ENCODE peak calls at places on chromosomes 2 and 18, in six cellular contexts. P, V, G, T, D and I are unnamed samples.

GRCh38 chr2:165758276-165758675 is 35.8 kb downstream of the GALNT3 start:
- DNase-seq in P (no peak), V (no peak), G (no peak), T (no peak), D (no peak), I (no peak)

GRCh38 chr2:167132066-167132465 is 243.8 kb downstream of the XIRP2 start:
- DNase-seq in P (no peak), V (no peak), G (no peak), T (no peak), D (no peak), I (no peak)

GRCh38 chr2:239768031-239768800 is 256.9 kb downstream of the NDUFA10 start:
- DNase-seq in P (no peak), V (no peak), G (no peak), T (no peak), D (no peak), I (no peak)

GRCh38 chr18:2919600-2919999 is 72.8 kb downstream of the EMILIN2 start:
- DNase-seq in P (no peak), V (no peak), G (no peak), T (no peak), D (no peak), I (no peak)

GRCh38 chr18:75162467-75162866 is 46.5 kb downstream of the PTGR3 start:
- DNase-seq in P (peak), V (peak), G (no peak), T (peak), D (no peak), I (peak)

GRCh38 chr2:162773352-162773751 is 65.2 kb downstream of the KCNH7 start:
- DNase-seq in P (no peak), V (no peak), G (no peak), T (no peak), D (no peak), I (no peak)

GRCh38 chr2:196040218-196040617 is 28.4 kb downstream of the DNAH7 start:
- DNase-seq in P (no peak), V (peak), G (no peak), T (no peak), D (no peak), I (no peak)

GRCh38 chr18:57797209-57797651 is 5.9 kb downstream of the ATP8B1 start:
- DNase-seq in P (no peak), V (no peak), G (no peak), T (no peak), D (no peak), I (no peak)

GRCh38 chr2:15149063-15149462 is 412.1 kb downstream of the NBAS start:
- DNase-seq in P (no peak), V (no peak), G (no peak), T (no peak), D (no peak), I (no peak)

GRCh38 chr2:130264501-130264900 is 66.3 kb upstream of the TUBA3E start:
- DNase-seq in P (no peak), V (no peak), G (no peak), T (no peak), D (no peak), I (no peak)

GRCh38 chr2:28958689-28959088 is 22.4 kb upstream of the TOGARAM2 start:
- DNase-seq in P (peak), V (peak), G (peak), T (peak), D (peak), I (peak)

GRCh38 chr2:45029215-45029614 is 20.0 kb upstream of the SIX2 start:
- DNase-seq in P (no peak), V (no peak), G (no peak), T (no peak), D (no peak), I (no peak)

GRCh38 chr2:88350641-88351601 is 101.6 kb downstream of the FOXI3 start:
- DNase-seq in P (peak), V (no peak), G (no peak), T (peak), D (no peak), I (peak)

GRCh38 chr2:240136671-240137292 is 677 bp upstream of the COPS9 start:
- DNase-seq in P (no peak), V (no peak), G (no peak), T (no peak), D (no peak), I (no peak)

GRCh38 chr2:182103531-182103930 is 117.9 kb downstream of the PPP1R1C start:
- DNase-seq in P (peak), V (no peak), G (no peak), T (no peak), D (no peak), I (no peak)

GRCh38 chr2:239021651-239022436 is 174.0 kb downstream of the TWIST2 start:
- DNase-seq in P (no peak), V (no peak), G (no peak), T (no peak), D (no peak), I (no peak)

GRCh38 chr2:171523339-171523931 is 1.2 kb downstream of the CYBRD1 start:
- DNase-seq in P (peak), V (peak), G (no peak), T (peak), D (no peak), I (peak)

GRCh38 chr2:118836411-118836930 is 11.0 kb downstream of the EN1 start:
- DNase-seq in P (no peak), V (no peak), G (no peak), T (no peak), D (no peak), I (no peak)
- H3K4me3 ChIP-seq in P (no peak), V (peak), G (no peak), T (no peak), D (no peak), I (no peak)

DNA sequence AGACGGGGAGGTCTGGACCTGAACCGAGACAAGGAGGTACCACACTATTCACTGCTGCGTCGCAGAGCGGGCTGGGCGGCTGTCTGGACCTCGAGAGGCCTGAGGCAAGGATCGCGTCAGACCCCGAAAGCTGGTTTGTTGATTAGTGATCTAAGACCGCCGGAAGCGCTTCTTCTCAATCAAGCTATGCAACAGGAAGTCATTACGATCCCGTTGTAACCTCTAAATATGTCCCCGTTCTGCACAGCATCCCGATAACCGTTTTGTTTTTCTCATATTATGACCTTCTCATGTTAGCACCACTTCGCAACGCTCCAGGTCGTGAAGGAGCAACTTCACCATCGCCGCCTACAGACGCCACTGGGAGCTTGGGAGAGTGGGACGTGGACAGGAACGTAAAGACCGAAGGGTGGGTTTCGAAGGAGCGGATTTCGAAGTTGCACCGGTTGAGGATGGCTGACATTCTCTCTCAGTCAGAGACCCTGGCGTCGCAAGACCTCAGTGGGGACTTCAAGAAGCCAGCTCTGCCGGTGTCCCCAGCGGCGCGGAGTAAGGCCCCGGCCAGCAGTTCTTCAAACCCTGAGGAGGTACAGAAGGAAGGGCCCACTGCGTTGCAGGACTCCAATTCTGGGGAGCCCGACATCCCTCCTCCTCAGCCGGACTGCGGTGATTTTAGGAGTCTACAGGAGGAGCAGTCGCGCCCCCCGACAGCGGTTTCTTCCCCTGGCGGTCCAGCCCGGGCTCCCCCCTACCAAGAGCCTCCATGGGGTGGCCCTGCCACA is at the start of the genes SLC4A1AP and SUPT7L:
- DNase-seq in P (peak), V (peak), G (peak), T (peak), D (peak), I (peak)
- TF ChIP-seq CTCF in P (peak), V (no peak), G (no peak), T (peak), D (peak), I (no peak)

DNA sequence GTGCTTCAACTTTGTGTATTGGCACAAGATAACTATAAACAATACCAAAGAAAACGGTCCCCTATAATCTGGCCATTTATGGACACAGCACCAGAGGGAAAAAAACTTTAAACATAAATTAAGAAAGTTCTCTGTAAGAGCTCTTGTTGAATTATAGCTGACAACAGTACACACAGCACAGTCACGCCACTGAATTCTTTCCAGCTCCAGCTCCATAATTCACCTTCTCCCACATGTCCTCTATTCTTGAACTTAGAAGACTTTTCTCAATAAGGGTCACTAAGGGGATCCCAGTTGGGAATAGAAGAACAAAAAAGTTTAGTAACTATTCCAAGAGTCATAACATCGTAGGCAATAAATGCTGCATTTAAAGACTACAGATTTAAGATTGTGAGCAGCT is 124.6 kb upstream of the CYP1B1 start:
- DNase-seq in P (no peak), V (no peak), G (no peak), T (no peak), D (no peak), I (no peak)
- H3K4me3 ChIP-seq in P (no peak), V (no peak), G (no peak), T (no peak), D (no peak), I (no peak)

GRCh38 chr2:46802665-46803550 is 112.7 kb downstream of the MCFD2 start:
- DNase-seq in P (no peak), V (no peak), G (no peak), T (no peak), D (no peak), I (no peak)
- TF ChIP-seq CTCF in P (peak), V (no peak), G (no peak), T (no peak), D (no peak), I (no peak)

DNA sequence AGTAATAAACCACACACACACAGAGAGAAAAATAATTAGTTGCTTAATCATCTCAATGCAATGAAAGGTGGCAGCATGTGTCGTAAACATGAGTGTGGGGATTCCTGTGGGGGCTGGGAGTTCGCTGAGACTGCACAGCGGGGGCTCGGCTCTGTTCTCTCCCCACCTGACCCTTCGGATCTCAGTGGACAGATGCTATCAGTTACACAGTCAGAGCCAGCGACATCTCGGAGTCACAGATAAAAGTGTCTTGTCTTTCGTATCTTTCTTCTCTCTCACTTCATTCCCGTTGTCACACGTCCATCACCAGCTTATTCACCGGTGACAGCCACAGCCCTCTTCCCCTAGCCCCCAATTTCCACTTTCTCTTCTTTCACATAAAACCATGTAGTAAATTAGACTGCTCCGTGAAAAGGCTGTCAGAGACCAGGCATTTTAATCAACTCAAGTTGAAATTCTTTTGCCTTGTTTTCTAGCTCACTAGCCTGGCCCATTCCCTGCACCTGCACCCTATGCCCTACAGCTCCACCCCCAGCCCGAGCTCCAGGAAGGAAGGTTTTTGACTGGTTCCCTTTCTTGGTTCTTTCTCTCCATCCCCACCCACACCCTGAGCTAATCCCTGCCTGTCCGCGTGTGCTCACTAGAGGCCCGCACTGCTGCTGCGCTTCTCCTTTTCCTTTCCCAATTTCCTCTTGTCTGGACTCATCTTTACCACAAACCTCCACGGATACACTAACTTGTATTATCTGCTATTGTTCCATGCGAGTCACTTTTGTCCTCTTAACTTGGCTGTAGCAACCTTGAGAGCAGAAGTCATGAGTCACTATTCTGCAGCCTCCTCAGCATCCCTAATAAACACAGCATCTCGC is 36.8 kb downstream of the COLEC12 start:
- DNase-seq in P (no peak), V (peak), G (no peak), T (no peak), D (no peak), I (no peak)
- H3K4me3 ChIP-seq in P (no peak), V (no peak), G (no peak), T (no peak), D (no peak), I (no peak)

GRCh38 chr2:131682122-131682944 is 154.6 kb downstream of the CCDC74A start:
- DNase-seq in P (peak), V (peak), G (no peak), T (peak), D (peak), I (peak)
- TF ChIP-seq CTCF in P (peak), V (peak), G (peak), T (peak), D (peak), I (peak)